ENCODE peak calls at places on chromosomes 12 and 14, in ten cellular contexts. One of them, this sample, is unnamed.
A peak's percentile ranks its signal among the peaks of the same experiment; 100 is the strongest.

GRCh38 chr14:91573894-91574837 is 64.1 kb upstream of the PPP4R3A start:
- DNase-seq in NCI-H2081: peak; percentile 83
- DNase-seq in activated naive CD4-positive, alpha-beta T cell treated with Interleukin-2 at 50 U/mL for 16 hours: peak; percentile 89
- DNase-seq in dorsolateral prefrontal cortex: peak; percentile 64
- DNase-seq in GM23338: peak; percentile 71
- DNase-seq in HT1080: peak; percentile 29
- DNase-seq in Kasumi-1: peak; percentile 35
- DNase-seq in NAMALWA: peak; percentile 35
- DNase-seq in GM12878: peak; percentile 2
- DNase-seq in mesendoderm: peak; percentile 43
- DNase-seq in this sample: peak; percentile 58

GRCh38 chr14:24481622-24482324 is 26.3 kb downstream of the CMA1 start:
- DNase-seq in NAMALWA: peak; percentile 61
- DNase-seq in NCI-H2081: peak; percentile 20
- DNase-seq in mesendoderm: peak; percentile 88
- DNase-seq in GM23338: peak; percentile 92
- DNase-seq in activated naive CD4-positive, alpha-beta T cell treated with Interleukin-2 at 50 U/mL for 16 hours: peak; percentile 51
- DNase-seq in GM12878: peak; percentile 17
- DNase-seq in Kasumi-1: peak; percentile 56
- DNase-seq in HT1080: peak; percentile 39
- DNase-seq in dorsolateral prefrontal cortex: no peak
- DNase-seq in this sample: peak; percentile 69

GRCh38 chr12:95607642-95608041 is 56.4 kb upstream of the USP44 start:
- DNase-seq in activated naive CD4-positive, alpha-beta T cell treated with Interleukin-2 at 50 U/mL for 16 hours: no peak
- DNase-seq in NAMALWA: no peak
- DNase-seq in GM23338: no peak
- DNase-seq in dorsolateral prefrontal cortex: no peak
- DNase-seq in NCI-H2081: peak; percentile 92
- DNase-seq in GM12878: no peak
- DNase-seq in mesendoderm: no peak
- DNase-seq in Kasumi-1: no peak
- DNase-seq in HT1080: no peak
- DNase-seq in this sample: no peak

GRCh38 chr14:94690486-94690885 is 78.3 kb downstream of the SERPINA3 start:
- DNase-seq in Kasumi-1: no peak
- DNase-seq in HT1080: no peak
- DNase-seq in mesendoderm: no peak
- DNase-seq in NAMALWA: no peak
- DNase-seq in activated naive CD4-positive, alpha-beta T cell treated with Interleukin-2 at 50 U/mL for 16 hours: no peak
- DNase-seq in dorsolateral prefrontal cortex: no peak
- DNase-seq in GM12878: no peak
- DNase-seq in GM23338: no peak
- DNase-seq in NCI-H2081: no peak
- DNase-seq in this sample: no peak

GRCh38 chr12:48023386-48023785 is 19.1 kb upstream of the COL2A1 start:
- DNase-seq in dorsolateral prefrontal cortex: no peak
- DNase-seq in Kasumi-1: no peak
- DNase-seq in NCI-H2081: no peak
- DNase-seq in GM23338: peak; percentile 34
- DNase-seq in GM12878: no peak
- DNase-seq in NAMALWA: no peak
- DNase-seq in mesendoderm: peak; percentile 65
- DNase-seq in HT1080: no peak
- DNase-seq in activated naive CD4-positive, alpha-beta T cell treated with Interleukin-2 at 50 U/mL for 16 hours: no peak
- DNase-seq in this sample: peak; percentile 45

GRCh38 chr14:100376751-100377171 is 53.6 kb downstream of the SLC25A47 start:
- DNase-seq in Kasumi-1: peak; percentile 39
- DNase-seq in dorsolateral prefrontal cortex: no peak
- DNase-seq in mesendoderm: peak; percentile 67
- DNase-seq in GM12878: no peak
- DNase-seq in NAMALWA: no peak
- DNase-seq in activated naive CD4-positive, alpha-beta T cell treated with Interleukin-2 at 50 U/mL for 16 hours: no peak
- DNase-seq in HT1080: peak; percentile 47
- DNase-seq in NCI-H2081: no peak
- DNase-seq in GM23338: peak; percentile 51
- DNase-seq in this sample: no peak

GRCh38 chr14:73788871-73789590 is 62.6 kb upstream of the PTGR2 start:
- DNase-seq in NCI-H2081: no peak
- DNase-seq in Kasumi-1: no peak
- DNase-seq in GM12878: no peak
- DNase-seq in GM23338: no peak
- DNase-seq in HT1080: no peak
- DNase-seq in dorsolateral prefrontal cortex: no peak
- DNase-seq in activated naive CD4-positive, alpha-beta T cell treated with Interleukin-2 at 50 U/mL for 16 hours: no peak
- DNase-seq in mesendoderm: no peak
- DNase-seq in NAMALWA: no peak
- DNase-seq in this sample: peak; percentile 23

GRCh38 chr12:115223322-115223721 is 539.3 kb upstream of the TBX3 start:
- DNase-seq in dorsolateral prefrontal cortex: no peak
- DNase-seq in mesendoderm: no peak
- DNase-seq in HT1080: peak; percentile 69
- DNase-seq in activated naive CD4-positive, alpha-beta T cell treated with Interleukin-2 at 50 U/mL for 16 hours: no peak
- DNase-seq in NCI-H2081: no peak
- DNase-seq in Kasumi-1: no peak
- DNase-seq in NAMALWA: no peak
- DNase-seq in GM23338: no peak
- DNase-seq in GM12878: no peak
- DNase-seq in this sample: no peak

GRCh38 chr14:36174767-36175424 is 1.6 kb downstream of the PTCSC3 start:
- DNase-seq in dorsolateral prefrontal cortex: no peak
- DNase-seq in GM23338: no peak
- DNase-seq in Kasumi-1: no peak
- DNase-seq in NCI-H2081: no peak
- DNase-seq in NAMALWA: no peak
- DNase-seq in mesendoderm: no peak
- DNase-seq in HT1080: no peak
- DNase-seq in activated naive CD4-positive, alpha-beta T cell treated with Interleukin-2 at 50 U/mL for 16 hours: no peak
- DNase-seq in GM12878: no peak
- DNase-seq in this sample: no peak

GRCh38 chr14:37369446-37369845 is 171.7 kb downstream of the MIPOL1 start:
- DNase-seq in mesendoderm: no peak
- DNase-seq in HT1080: no peak
- DNase-seq in NCI-H2081: peak; percentile 90
- DNase-seq in NAMALWA: no peak
- DNase-seq in GM12878: no peak
- DNase-seq in GM23338: no peak
- DNase-seq in dorsolateral prefrontal cortex: no peak
- DNase-seq in activated naive CD4-positive, alpha-beta T cell treated with Interleukin-2 at 50 U/mL for 16 hours: no peak
- DNase-seq in Kasumi-1: no peak
- DNase-seq in this sample: no peak

GRCh38 chr12:19053999-19054398 is 75.5 kb upstream of the PLEKHA5 start:
- DNase-seq in Kasumi-1: no peak
- DNase-seq in dorsolateral prefrontal cortex: no peak
- DNase-seq in NCI-H2081: no peak
- DNase-seq in mesendoderm: no peak
- DNase-seq in activated naive CD4-positive, alpha-beta T cell treated with Interleukin-2 at 50 U/mL for 16 hours: no peak
- DNase-seq in NAMALWA: no peak
- DNase-seq in GM12878: no peak
- DNase-seq in GM23338: no peak
- DNase-seq in HT1080: no peak
- DNase-seq in this sample: no peak

GRCh38 chr14:90412058-90412457 is 15.2 kb downstream of the CALM1 start:
- DNase-seq in HT1080: no peak
- DNase-seq in NAMALWA: no peak
- DNase-seq in GM12878: no peak
- DNase-seq in GM23338: no peak
- DNase-seq in dorsolateral prefrontal cortex: no peak
- DNase-seq in NCI-H2081: no peak
- DNase-seq in activated naive CD4-positive, alpha-beta T cell treated with Interleukin-2 at 50 U/mL for 16 hours: no peak
- DNase-seq in Kasumi-1: no peak
- DNase-seq in mesendoderm: no peak
- DNase-seq in this sample: no peak

GRCh38 chr14:61098711-61099110 is 117.7 kb downstream of the SLC38A6 start:
- DNase-seq in GM12878: no peak
- DNase-seq in activated naive CD4-positive, alpha-beta T cell treated with Interleukin-2 at 50 U/mL for 16 hours: no peak
- DNase-seq in HT1080: no peak
- DNase-seq in GM23338: no peak
- DNase-seq in NCI-H2081: no peak
- DNase-seq in Kasumi-1: no peak
- DNase-seq in NAMALWA: no peak
- DNase-seq in mesendoderm: no peak
- DNase-seq in dorsolateral prefrontal cortex: no peak
- DNase-seq in this sample: no peak

GRCh38 chr14:68157971-68158371 is 338.4 kb downstream of the RAD51B start:
- DNase-seq in dorsolateral prefrontal cortex: no peak
- DNase-seq in NCI-H2081: no peak
- DNase-seq in GM12878: no peak
- DNase-seq in HT1080: no peak
- DNase-seq in NAMALWA: no peak
- DNase-seq in GM23338: no peak
- DNase-seq in mesendoderm: no peak
- DNase-seq in activated naive CD4-positive, alpha-beta T cell treated with Interleukin-2 at 50 U/mL for 16 hours: no peak
- DNase-seq in Kasumi-1: no peak
- DNase-seq in this sample: no peak

GRCh38 chr14:50351016-50351415 is 38.9 kb downstream of the DMAC2L start:
- DNase-seq in mesendoderm: no peak
- DNase-seq in NCI-H2081: no peak
- DNase-seq in NAMALWA: no peak
- DNase-seq in dorsolateral prefrontal cortex: no peak
- DNase-seq in HT1080: no peak
- DNase-seq in activated naive CD4-positive, alpha-beta T cell treated with Interleukin-2 at 50 U/mL for 16 hours: no peak
- DNase-seq in GM12878: no peak
- DNase-seq in Kasumi-1: no peak
- DNase-seq in GM23338: no peak
- DNase-seq in this sample: no peak

GRCh38 chr14:94893411-94894160 is 123.7 kb upstream of the GSC start:
- DNase-seq in HT1080: no peak
- DNase-seq in NCI-H2081: no peak
- DNase-seq in GM23338: no peak
- DNase-seq in Kasumi-1: no peak
- DNase-seq in GM12878: no peak
- DNase-seq in dorsolateral prefrontal cortex: no peak
- DNase-seq in mesendoderm: peak; percentile 41
- DNase-seq in NAMALWA: no peak
- DNase-seq in activated naive CD4-positive, alpha-beta T cell treated with Interleukin-2 at 50 U/mL for 16 hours: no peak
- DNase-seq in this sample: peak; percentile 20

GRCh38 chr12:45356822-45357546 is 141.1 kb downstream of the ANO6 start:
- DNase-seq in NAMALWA: no peak
- DNase-seq in Kasumi-1: no peak
- DNase-seq in mesendoderm: no peak
- DNase-seq in activated naive CD4-positive, alpha-beta T cell treated with Interleukin-2 at 50 U/mL for 16 hours: no peak
- DNase-seq in HT1080: no peak
- DNase-seq in NCI-H2081: no peak
- DNase-seq in GM23338: no peak
- DNase-seq in GM12878: no peak
- DNase-seq in dorsolateral prefrontal cortex: no peak
- DNase-seq in this sample: no peak

GRCh38 chr14:57576498-57576897 is 82.8 kb upstream of the CCDC198 start:
- DNase-seq in NAMALWA: no peak
- DNase-seq in mesendoderm: no peak
- DNase-seq in Kasumi-1: no peak
- DNase-seq in activated naive CD4-positive, alpha-beta T cell treated with Interleukin-2 at 50 U/mL for 16 hours: no peak
- DNase-seq in dorsolateral prefrontal cortex: no peak
- DNase-seq in GM23338: no peak
- DNase-seq in HT1080: no peak
- DNase-seq in NCI-H2081: no peak
- DNase-seq in GM12878: no peak
- DNase-seq in this sample: no peak

GRCh38 chr12:59164226-59164625 is 243.9 kb upstream of the LRIG3 start:
- DNase-seq in GM12878: no peak
- DNase-seq in GM23338: no peak
- DNase-seq in NCI-H2081: no peak
- DNase-seq in dorsolateral prefrontal cortex: no peak
- DNase-seq in mesendoderm: no peak
- DNase-seq in HT1080: no peak
- DNase-seq in activated naive CD4-positive, alpha-beta T cell treated with Interleukin-2 at 50 U/mL for 16 hours: no peak
- DNase-seq in NAMALWA: no peak
- DNase-seq in Kasumi-1: no peak
- DNase-seq in this sample: no peak

GRCh38 chr14:92352158-92352985 is 29.4 kb downstream of the SLC24A4 start:
- DNase-seq in NAMALWA: peak; percentile 54
- DNase-seq in HT1080: peak; percentile 41
- DNase-seq in GM23338: peak; percentile 69
- DNase-seq in GM12878: no peak
- DNase-seq in Kasumi-1: peak; percentile 69
- DNase-seq in NCI-H2081: no peak
- DNase-seq in dorsolateral prefrontal cortex: no peak
- DNase-seq in mesendoderm: peak; percentile 61
- DNase-seq in activated naive CD4-positive, alpha-beta T cell treated with Interleukin-2 at 50 U/mL for 16 hours: no peak
- DNase-seq in this sample: no peak

GRCh38 chr12:26724309-26724702 is 108.7 kb downstream of the ITPR2 start:
- DNase-seq in dorsolateral prefrontal cortex: no peak
- DNase-seq in mesendoderm: no peak
- DNase-seq in NAMALWA: no peak
- DNase-seq in NCI-H2081: no peak
- DNase-seq in HT1080: no peak
- DNase-seq in GM12878: no peak
- DNase-seq in Kasumi-1: no peak
- DNase-seq in activated naive CD4-positive, alpha-beta T cell treated with Interleukin-2 at 50 U/mL for 16 hours: no peak
- DNase-seq in GM23338: no peak
- DNase-seq in this sample: no peak

GRCh38 chr14:100905166-100905565 is 1.6 kb upstream of the RTL1 start:
- DNase-seq in GM23338: no peak
- DNase-seq in Kasumi-1: no peak
- DNase-seq in NCI-H2081: no peak
- DNase-seq in NAMALWA: no peak
- DNase-seq in mesendoderm: no peak
- DNase-seq in dorsolateral prefrontal cortex: no peak
- DNase-seq in GM12878: no peak
- DNase-seq in HT1080: no peak
- DNase-seq in activated naive CD4-positive, alpha-beta T cell treated with Interleukin-2 at 50 U/mL for 16 hours: no peak
- DNase-seq in this sample: no peak

GRCh38 chr12:90908465-90908864 is 46.5 kb downstream of the CCER1 start:
- DNase-seq in NAMALWA: no peak
- DNase-seq in Kasumi-1: no peak
- DNase-seq in GM23338: no peak
- DNase-seq in dorsolateral prefrontal cortex: no peak
- DNase-seq in GM12878: no peak
- DNase-seq in NCI-H2081: no peak
- DNase-seq in HT1080: peak; percentile 57
- DNase-seq in activated naive CD4-positive, alpha-beta T cell treated with Interleukin-2 at 50 U/mL for 16 hours: no peak
- DNase-seq in mesendoderm: no peak
- DNase-seq in this sample: no peak

GRCh38 chr14:68549966-68550705 is 242.7 kb downstream of the ZFP36L1 start:
- DNase-seq in HT1080: no peak
- DNase-seq in NCI-H2081: no peak
- DNase-seq in Kasumi-1: no peak
- DNase-seq in GM23338: peak; percentile 12
- DNase-seq in GM12878: no peak
- DNase-seq in dorsolateral prefrontal cortex: no peak
- DNase-seq in mesendoderm: no peak
- DNase-seq in NAMALWA: no peak
- DNase-seq in activated naive CD4-positive, alpha-beta T cell treated with Interleukin-2 at 50 U/mL for 16 hours: no peak
- DNase-seq in this sample: no peak

GRCh38 chr14:76647699-76648298 is 113.5 kb upstream of the VASH1 start:
- DNase-seq in dorsolateral prefrontal cortex: no peak
- DNase-seq in GM23338: peak; percentile 90
- DNase-seq in mesendoderm: peak; percentile 71
- DNase-seq in Kasumi-1: peak; percentile 82
- DNase-seq in activated naive CD4-positive, alpha-beta T cell treated with Interleukin-2 at 50 U/mL for 16 hours: no peak
- DNase-seq in NCI-H2081: peak; percentile 38
- DNase-seq in NAMALWA: peak; percentile 65
- DNase-seq in GM12878: no peak
- DNase-seq in HT1080: peak; percentile 33
- DNase-seq in this sample: no peak

GRCh38 chr12:48934312-48934706 is 9.0 kb upstream of the FKBP11 start:
- DNase-seq in Kasumi-1: peak; percentile 54
- DNase-seq in mesendoderm: peak; percentile 34
- DNase-seq in HT1080: no peak
- DNase-seq in NAMALWA: no peak
- DNase-seq in activated naive CD4-positive, alpha-beta T cell treated with Interleukin-2 at 50 U/mL for 16 hours: no peak
- DNase-seq in NCI-H2081: peak; percentile 6
- DNase-seq in GM23338: peak; percentile 34
- DNase-seq in dorsolateral prefrontal cortex: no peak
- DNase-seq in GM12878: no peak
- DNase-seq in this sample: no peak

GRCh38 chr12:47356129-47356622 is 276.4 kb upstream of the AMIGO2 start:
- DNase-seq in GM12878: peak; percentile 44
- DNase-seq in mesendoderm: no peak
- DNase-seq in HT1080: no peak
- DNase-seq in dorsolateral prefrontal cortex: no peak
- DNase-seq in activated naive CD4-positive, alpha-beta T cell treated with Interleukin-2 at 50 U/mL for 16 hours: peak; percentile 21
- DNase-seq in NCI-H2081: no peak
- DNase-seq in GM23338: no peak
- DNase-seq in Kasumi-1: peak; percentile 71
- DNase-seq in NAMALWA: peak; percentile 79
- DNase-seq in this sample: no peak

GRCh38 chr12:32107376-32108267 is 975 bp downstream of the BICD1 start:
- DNase-seq in NCI-H2081: peak; percentile 14
- DNase-seq in Kasumi-1: no peak
- DNase-seq in mesendoderm: peak; percentile 74
- DNase-seq in GM12878: no peak
- DNase-seq in HT1080: peak; percentile 79
- DNase-seq in dorsolateral prefrontal cortex: peak; percentile 31
- DNase-seq in GM23338: peak; percentile 38
- DNase-seq in activated naive CD4-positive, alpha-beta T cell treated with Interleukin-2 at 50 U/mL for 16 hours: peak; percentile 51
- DNase-seq in NAMALWA: peak; percentile 54
- DNase-seq in this sample: peak; percentile 16